ENCODE peak calls at places on chromosomes 2 and 18, in six cellular contexts. X is psoas muscle; W is HT1080; D is germinal center; U is choroid plexus epithelial cell; V is stimulated activated naive B cell treated with anti-CD40 and anti-IgM and Interleukin-4, amounts not matched to agents 10 μg/mL and 1 μg/mL and 100 μg/mL, for 72 hours. B is an unnamed sample.

GRCh38 chr2:236163483-236164200 is 4.5 kb downstream of the GBX2 start:
- DNase-seq in U (no peak), V (no peak), X (no peak), D (no peak), W (no peak), B (no peak)

GRCh38 chr2:67516358-67516757 is 119.2 kb downstream of the ETAA1 start:
- DNase-seq in D (no peak), W (no peak), X (no peak), U (no peak), V (no peak), B (no peak)

GRCh38 chr18:27656167-27656778 is 471.2 kb upstream of the CHST9 start:
- DNase-seq in U (peak; percentile 28), W (peak; percentile 65), V (no peak), X (no peak), D (no peak), B (no peak)

GRCh38 chr18:78809845-78810244 is 169.8 kb upstream of the SALL3 start:
- DNase-seq in X (no peak), V (no peak), W (no peak), U (no peak), D (no peak), B (no peak)

GRCh38 chr18:32093523-32093922 is 1.8 kb downstream of the RNF138 start:
- DNase-seq in D (no peak), W (no peak), X (no peak), U (no peak), V (no peak), B (no peak)

GRCh38 chr2:3730646-3731045 is 27.3 kb downstream of the DCDC2C start:
- DNase-seq in X (no peak), V (no peak), W (peak; percentile 66), D (no peak), U (peak; percentile 58), B (no peak)

GRCh38 chr2:39632871-39633270 is 32.8 kb upstream of the TMEM178A start:
- DNase-seq in W (peak; percentile 19), V (no peak), X (no peak), U (peak; percentile 63), D (no peak), B (no peak)

GRCh38 chr2:55010915-55011314 is 39.3 kb downstream of the RTN4 start:
- DNase-seq in V (no peak), W (no peak), X (no peak), D (no peak), U (peak; percentile 47), B (no peak)

GRCh38 chr18:24234330-24234729 is 95.5 kb downstream of the CABYR start:
- DNase-seq in U (peak; percentile 23), X (peak; percentile 56), V (no peak), D (no peak), W (no peak), B (no peak)

GRCh38 chr18:52902188-52902587 is 562.2 kb downstream of the DCC start:
- DNase-seq in D (no peak), W (no peak), U (no peak), X (no peak), V (no peak), B (no peak)

GRCh38 chr2:3388412-3388738 is 8.9 kb downstream of the TRAPPC12 start:
- DNase-seq in U (no peak), D (no peak), X (no peak), W (no peak), V (no peak), B (no peak)

GRCh38 chr2:38712871-38713270 is 38.3 kb downstream of the SRSF7 start:
- DNase-seq in X (no peak), D (no peak), W (no peak), V (no peak), U (no peak), B (no peak)

GRCh38 chr2:30653847-30654246 is 153.4 kb downstream of the CAPN13 start:
- DNase-seq in U (peak; percentile 97), W (peak; percentile 50), V (no peak), D (no peak), X (peak; percentile 68), B (no peak)

GRCh38 chr2:183059561-183059960 is 19.0 kb upstream of the DUSP19 start:
- DNase-seq in V (no peak), X (no peak), U (peak; percentile 88), D (no peak), W (peak; percentile 88), B (no peak)

GRCh38 chr2:23918837-23919489 is 8.0 kb downstream of the ATAD2B start:
- DNase-seq in U (peak; percentile 8), V (no peak), X (no peak), D (no peak), W (no peak), B (no peak)

GRCh38 chr2:150255528-150255927 is 231.9 kb downstream of the RND3 start:
- DNase-seq in W (peak; percentile 30), V (no peak), X (no peak), D (no peak), U (peak; percentile 59), B (no peak)

GRCh38 chr2:221005338-221005737 is 566.8 kb downstream of the EPHA4 start:
- DNase-seq in D (no peak), V (no peak), X (no peak), W (no peak), U (no peak), B (no peak)

GRCh38 chr2:231923951-231924888 is 2.0 kb downstream of the NPPC start:
- DNase-seq in V (no peak), W (no peak), X (no peak), U (no peak), D (no peak), B (no peak)

GRCh38 chr2:120421830-120422175 is 75.9 kb downstream of the INHBB start:
- DNase-seq in D (no peak), X (no peak), V (no peak), W (no peak), U (no peak), B (no peak)

B was measured in SIG-M5.